ENCODE peak calls at places on chromosome 18, in nine cellular contexts. P is HuH-7; K is uterus; I is fibroblast of villous mesenchyme; V is A549; E is midbrain; O is memory B cell; W is activated CD4-positive, alpha-beta T cell treated with anti-CD3 and anti-CD28 coated beads, Interleukin-2, amount 10 ng/mL, durations not matched to agents 7 days and 5 days; C is T-cell. Q is an unnamed sample.

GRCh38 chr18:38981382-38981781 is 1415.8 kb upstream of the CELF4 start:
- DNase-seq in P (no peak), K (no peak), I (no peak), V (no peak), E (no peak), O (no peak), W (no peak), C (no peak), Q (no peak)

GRCh38 chr18:62715439-62715792 is at the start of gene PHLPP1:
- DNase-seq in P (no peak), K (no peak), I (no peak), V (no peak), E (no peak), O (no peak), W (no peak), C (no peak), Q (no peak)

GRCh38 chr18:55439036-55439435 is 149.0 kb downstream of the TCF4 start:
- DNase-seq in P (no peak), K (no peak), I (no peak), V (no peak), E (no peak), O (no peak), W (no peak), C (no peak), Q (no peak)

GRCh38 chr18:10090668-10091067 is 176.9 kb downstream of the VAPA start:
- DNase-seq in P (no peak), K (no peak), I (no peak), V (no peak), E (no peak), O (no peak), W (no peak), C (no peak), Q (no peak)

GRCh38 chr18:70781860-70782453 is 493.1 kb downstream of the SOCS6 start:
- DNase-seq in P (peak; percentile 4), K (no peak), I (no peak), V (peak; percentile 7), E (peak; percentile 62), O (peak; percentile 4), W (peak; percentile 56), C (peak; percentile 57), Q (peak; percentile 60)

GRCh38 chr18:60064271-60064670 is 164.5 kb downstream of the PMAIP1 start:
- DNase-seq in P (no peak), K (no peak), I (no peak), V (no peak), E (no peak), O (no peak), W (no peak), C (no peak), Q (no peak)

GRCh38 chr18:68714356-68714706 is 577 bp downstream of the TMX3 start:
- DNase-seq in P (peak; percentile 19), K (no peak), I (peak; percentile 30), V (peak; percentile 6), E (peak; percentile 35), O (no peak), W (no peak), C (no peak), Q (peak; percentile 20)

GRCh38 chr18:26460449-26461091 is 87.8 kb downstream of the KCTD1 start:
- DNase-seq in P (no peak), K (no peak), I (no peak), V (no peak), E (no peak), O (no peak), W (no peak), C (no peak), Q (peak; percentile 63)

GRCh38 chr18:47067648-47068047 is 32.2 kb upstream of the ELOA2 start:
- DNase-seq in P (no peak), K (no peak), I (no peak), V (no peak), E (no peak), O (no peak), W (no peak), C (no peak), Q (no peak)

Q was measured in choroid plexus epithelial cell.